ENCODE peak calls at places on chromosomes 13 and 19, in five cellular contexts. E is endothelial cell of umbilical vein, W is neural progenitor cell, N is psoas muscle, B is cardiac muscle cell. Q is an unnamed sample.
A peak's percentile ranks its signal among the peaks of the same experiment; 100 is the strongest.

GRCh38 chr19:38031423-38031770 is 124.4 kb downstream of the SIPA1L3 start:
- DNase-seq in E (peak; percentile 63), W (no peak), N (no peak), B (peak; percentile 78), Q (no peak)

GRCh38 chr13:109785141-109785891 is 1.1 kb downstream of the IRS2 start:
- DNase-seq in E (peak; percentile 44), W (peak; percentile 66), N (peak; percentile 45), B (peak; percentile 68), Q (peak; percentile 92)

GRCh38 chr13:43134896-43135295 is 111.5 kb downstream of the DNAJC15 start:
- DNase-seq in E (no peak), W (no peak), N (no peak), B (no peak), Q (no peak)

GRCh38 chr13:74288361-74288911 is 154.2 kb upstream of the KLF12 start:
- DNase-seq in E (peak; percentile 16), W (peak; percentile 13), N (peak; percentile 32), B (no peak), Q (peak; percentile 79)

GRCh38 chr19:17234911-17235617 is 9.0 kb downstream of the OCEL1 start:
- DNase-seq in E (peak; percentile 43), W (peak; percentile 76), N (peak; percentile 56), B (peak; percentile 48), Q (peak; percentile 88)

GRCh38 chr13:67138937-67139336 is 91.2 kb downstream of the PCDH9 start:
- DNase-seq in E (no peak), W (no peak), N (no peak), B (no peak), Q (no peak)

GRCh38 chr19:29044037-29044436 is 168.9 kb downstream of the UQCRFS1 start:
- DNase-seq in E (no peak), W (no peak), N (no peak), B (no peak), Q (no peak)

GRCh38 chr19:46537136-46538097 is 41.8 kb upstream of the PNMA8B start:
- DNase-seq in E (peak; percentile 41), W (peak; percentile 63), N (peak; percentile 49), B (peak; percentile 62), Q (peak; percentile 84)

GRCh38 chr19:33227242-33227650 is 1.6 kb upstream of the SLC7A10 start:
- DNase-seq in E (no peak), W (no peak), N (no peak), B (peak; percentile 96), Q (no peak)

GRCh38 chr13:95209109-95209508 is 92.1 kb downstream of the ABCC4 start:
- DNase-seq in E (no peak), W (no peak), N (no peak), B (no peak), Q (no peak)

GRCh38 chr13:107678075-107678689 is 537.2 kb downstream of the LIG4 start:
- DNase-seq in E (no peak), W (peak; percentile 34), N (no peak), B (no peak), Q (no peak)

GRCh38 chr13:24290280-24290932 is 19.0 kb upstream of the C1QTNF9 start:
- DNase-seq in E (no peak), W (no peak), N (no peak), B (no peak), Q (no peak)

GRCh38 chr13:57527114-57527770 is 104.3 kb upstream of the PCDH17 start:
- DNase-seq in E (no peak), W (no peak), N (no peak), B (no peak), Q (no peak)

GRCh38 chr19:6866646-6867255 is 20.6 kb upstream of the ADGRE1 start:
- DNase-seq in E (no peak), W (no peak), N (no peak), B (no peak), Q (peak; percentile 29)

GRCh38 chr13:25463496-25463895 is 91.7 kb downstream of the ATP8A2 start:
- DNase-seq in E (no peak), W (no peak), N (no peak), B (no peak), Q (no peak)

GRCh38 chr19:782195-783043 is 14.8 kb upstream of the PTBP1 start:
- DNase-seq in E (peak; percentile 66), W (peak; percentile 83), N (peak; percentile 12), B (peak; percentile 80), Q (no peak)

GRCh38 chr13:39585219-39585618 is 17.8 kb downstream of the LHFPL6 start:
- DNase-seq in E (no peak), W (no peak), N (no peak), B (no peak), Q (no peak)

GRCh38 chr13:23959231-23959862 is 62.0 kb upstream of the C1QTNF9B start:
- DNase-seq in E (no peak), W (no peak), N (no peak), B (peak; percentile 59), Q (no peak)

GRCh38 chr13:22703601-22704209 is 477.1 kb upstream of the SGCG start:
- DNase-seq in E (no peak), W (no peak), N (no peak), B (no peak), Q (no peak)

GRCh38 chr19:34664870-34665269 is 12.1 kb downstream of the SCGB2B2 start:
- DNase-seq in E (no peak), W (no peak), N (no peak), B (no peak), Q (peak; percentile 55)

GRCh38 chr19:34662919-34663318 is 14.0 kb downstream of the SCGB2B2 start:
- DNase-seq in E (peak; percentile 29), W (peak; percentile 53), N (no peak), B (peak; percentile 17), Q (no peak)

GRCh38 chr19:34666958-34667265 is 10.0 kb downstream of the SCGB2B2 start:
- DNase-seq in E (no peak), W (no peak), N (no peak), B (no peak), Q (no peak)

GRCh38 chr19:34666200-34666957 is 10.6 kb downstream of the SCGB2B2 start:
- DNase-seq in E (no peak), W (no peak), N (no peak), B (no peak), Q (peak; percentile 66)

GRCh38 chr19:34664168-34664567 is 12.8 kb downstream of the SCGB2B2 start:
- DNase-seq in E (no peak), W (no peak), N (no peak), B (no peak), Q (peak; percentile 36)
- H3K27ac ChIP-seq in E (no peak overlapping the region), W (no peak overlapping the region), N (no peak overlapping the region), B (no peak overlapping the region), Q (no peak overlapping the region)

DNA sequence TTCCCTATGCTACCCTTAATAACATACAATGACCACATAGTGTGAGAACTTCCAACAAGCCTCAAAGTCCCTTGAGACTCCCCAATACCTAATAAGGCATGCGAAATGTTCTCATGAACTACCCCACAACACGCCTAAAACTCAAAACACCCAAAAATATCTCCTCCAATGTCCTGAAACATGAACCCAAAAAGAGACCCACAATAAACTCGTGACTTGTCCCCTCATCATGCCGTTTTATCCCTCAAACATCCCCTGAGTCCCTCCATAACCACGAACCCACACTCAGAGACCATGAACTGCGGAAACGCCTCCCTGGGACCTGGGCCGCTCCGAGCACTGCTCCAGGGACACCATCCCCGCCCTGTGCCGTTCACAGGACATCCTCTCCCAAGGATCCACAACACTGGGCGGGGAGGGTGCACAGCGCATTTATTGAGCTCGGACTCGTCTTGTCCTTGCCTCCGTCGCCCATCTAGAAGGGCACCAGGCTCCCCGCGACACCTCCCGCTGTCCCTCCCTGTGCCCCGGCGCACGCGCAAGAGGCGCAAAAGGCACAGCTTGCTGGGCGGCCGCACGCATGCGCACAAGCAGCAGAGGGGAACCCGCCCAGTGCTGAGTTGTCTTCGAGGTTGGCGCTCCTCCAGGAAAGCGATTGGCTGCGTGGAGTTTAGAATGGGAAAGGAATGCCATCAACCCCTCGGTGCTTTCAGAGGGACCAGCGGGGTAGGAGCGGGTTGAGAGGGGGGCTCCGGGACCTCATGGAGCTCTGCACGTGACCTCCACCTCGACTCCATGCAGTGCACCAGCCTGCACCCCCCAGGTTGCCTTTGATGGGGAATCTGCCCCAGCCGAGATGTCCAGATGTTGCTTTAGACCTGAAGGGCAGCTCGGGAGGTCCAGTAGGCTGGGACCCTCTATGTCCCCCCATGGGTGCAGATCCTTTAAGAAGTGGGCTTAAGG is 8.8 kb downstream of the FXYD3 start:
- DNase-seq in E (peak; percentile 89), W (peak; percentile 33), N (peak; percentile 94), B (peak; percentile 94), Q (peak; percentile 95)
- H3K4me1 ChIP-seq in E (peaks cover 3% of the 10 kb centered on the region), W (peaks cover 15% of the 10 kb centered on the region), N (peaks cover 17% of the 10 kb centered on the region), B (no peaks in the 10 kb centered on the region), Q (peaks cover 45% of the 10 kb centered on the region)

DNA sequence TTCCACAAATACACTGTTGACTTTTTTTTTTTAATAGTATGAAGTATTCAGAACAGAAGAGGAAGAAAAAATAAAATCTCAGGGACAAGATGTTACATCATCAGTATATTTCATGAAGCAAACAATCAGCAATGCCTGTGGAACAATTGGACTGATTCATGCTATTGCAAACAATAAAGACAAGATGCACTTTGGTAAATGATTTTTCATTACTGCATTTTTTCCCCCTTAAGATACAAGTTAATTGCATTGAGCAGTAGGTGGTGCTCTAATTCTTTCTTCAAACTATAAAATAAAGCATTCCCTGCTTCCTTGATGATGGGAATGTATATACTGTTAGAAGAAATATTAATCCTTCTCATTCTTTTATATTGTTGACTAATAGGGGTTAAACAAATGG is 17.1 kb downstream of the UCHL3 start:
- DNase-seq in E (peak; percentile 46), W (no peak), N (no peak), B (peak; percentile 67), Q (no peak)
- TF ChIP-seq CTCF in E (peak; percentile 22), W (peak; percentile 41), N (peak; percentile 24), B (peak; percentile 53), Q (no peak)

GRCh38 chr19:39709026-39709872 is 5.0 kb downstream of the LGALS14 start:
- DNase-seq in E (no peak), W (no peak), N (no peak), B (no peak), Q (no peak)
- H3K27ac ChIP-seq in E (no peak overlapping the region), W (no peak overlapping the region), N (no peak overlapping the region), B (no peak overlapping the region), Q (no peak overlapping the region)

Q was measured in spleen.